ENCODE peak calls at places on chromosomes 5 and 9, in seven cellular contexts. One of them, this sample, is unnamed.

GRCh38 chr5:117769877-117770276 is 1195.3 kb upstream of the SEMA6A start:
- DNase-seq in esophagus squamous epithelium: no peak
- DNase-seq in upper lobe of left lung: no peak
- DNase-seq in IMR-90: no peak
- DNase-seq in tibial nerve: no peak
- DNase-seq in K562: no peak
- DNase-seq in A549: no peak
- DNase-seq in this sample: no peak

GRCh38 chr5:178152491-178153444 is 917 bp downstream of the NHP2 start:
- DNase-seq in esophagus squamous epithelium: no peak
- DNase-seq in K562: no peak
- DNase-seq in IMR-90: peak; percentile 12
- DNase-seq in upper lobe of left lung: no peak
- DNase-seq in A549: no peak
- DNase-seq in tibial nerve: no peak
- DNase-seq in this sample: no peak

GRCh38 chr5:39714036-39714698 is 289.4 kb upstream of the DAB2 start:
- DNase-seq in esophagus squamous epithelium: no peak
- DNase-seq in tibial nerve: peak; percentile 68
- DNase-seq in IMR-90: peak; percentile 68
- DNase-seq in upper lobe of left lung: no peak
- DNase-seq in K562: peak; percentile 24
- DNase-seq in A549: peak; percentile 81
- DNase-seq in this sample: peak; percentile 63

GRCh38 chr9:20683351-20684034 is 566 bp upstream of the FOCAD start:
- DNase-seq in IMR-90: peak; percentile 70
- DNase-seq in A549: peak; percentile 45
- DNase-seq in K562: peak; percentile 18
- DNase-seq in esophagus squamous epithelium: no peak
- DNase-seq in tibial nerve: peak; percentile 76
- DNase-seq in upper lobe of left lung: peak; percentile 53
- DNase-seq in this sample: peak; percentile 92

GRCh38 chr9:105264380-105264779 is 19.9 kb downstream of the SLC44A1 start:
- DNase-seq in A549: no peak
- DNase-seq in IMR-90: no peak
- DNase-seq in K562: no peak
- DNase-seq in upper lobe of left lung: no peak
- DNase-seq in esophagus squamous epithelium: no peak
- DNase-seq in tibial nerve: no peak
- DNase-seq in this sample: no peak

GRCh38 chr9:12712532-12712931 is 19.3 kb downstream of the TYRP1 start:
- DNase-seq in tibial nerve: no peak
- DNase-seq in K562: no peak
- DNase-seq in A549: no peak
- DNase-seq in upper lobe of left lung: no peak
- DNase-seq in IMR-90: no peak
- DNase-seq in esophagus squamous epithelium: no peak
- DNase-seq in this sample: no peak

GRCh38 chr5:33364406-33364805 is 76.4 kb upstream of the TARS1 start:
- DNase-seq in A549: no peak
- DNase-seq in K562: no peak
- DNase-seq in upper lobe of left lung: no peak
- DNase-seq in esophagus squamous epithelium: no peak
- DNase-seq in IMR-90: no peak
- DNase-seq in tibial nerve: no peak
- DNase-seq in this sample: no peak

GRCh38 chr5:178450121-178450631 is 140.0 kb downstream of the COL23A1 start:
- DNase-seq in upper lobe of left lung: peak; percentile 38
- DNase-seq in tibial nerve: no peak
- DNase-seq in A549: no peak
- DNase-seq in K562: peak; percentile 34
- DNase-seq in IMR-90: no peak
- DNase-seq in esophagus squamous epithelium: no peak
- DNase-seq in this sample: peak; percentile 72

GRCh38 chr9:19812194-19812593 is 23.4 kb upstream of the SLC24A2 start:
- DNase-seq in K562: no peak
- DNase-seq in IMR-90: no peak
- DNase-seq in tibial nerve: no peak
- DNase-seq in A549: no peak
- DNase-seq in esophagus squamous epithelium: no peak
- DNase-seq in upper lobe of left lung: no peak
- DNase-seq in this sample: no peak

GRCh38 chr9:93064392-93065124 is 6.1 kb downstream of the SUSD3 start:
- DNase-seq in A549: no peak
- DNase-seq in IMR-90: no peak
- DNase-seq in upper lobe of left lung: peak; percentile 65
- DNase-seq in K562: peak; percentile 36
- DNase-seq in tibial nerve: no peak
- DNase-seq in esophagus squamous epithelium: peak; percentile 22
- DNase-seq in this sample: no peak

GRCh38 chr5:59721741-59722140 is 171.8 kb downstream of the PDE4D start:
- DNase-seq in esophagus squamous epithelium: no peak
- DNase-seq in A549: no peak
- DNase-seq in K562: no peak
- DNase-seq in upper lobe of left lung: no peak
- DNase-seq in IMR-90: no peak
- DNase-seq in tibial nerve: no peak
- DNase-seq in this sample: no peak

GRCh38 chr5:107104774-107105050 is 566.0 kb downstream of the EFNA5 start:
- DNase-seq in IMR-90: no peak
- DNase-seq in A549: peak; percentile 44
- DNase-seq in K562: no peak
- DNase-seq in tibial nerve: no peak
- DNase-seq in upper lobe of left lung: no peak
- DNase-seq in esophagus squamous epithelium: no peak
- DNase-seq in this sample: no peak

GRCh38 chr5:177086918-177087706 is 397 bp downstream of the FGFR4 start:
- DNase-seq in K562: peak; percentile 93
- DNase-seq in upper lobe of left lung: peak; percentile 45
- DNase-seq in A549: peak; percentile 90
- DNase-seq in tibial nerve: no peak
- DNase-seq in esophagus squamous epithelium: no peak
- DNase-seq in IMR-90: no peak
- DNase-seq in this sample: no peak

GRCh38 chr5:150284311-150284710 is 5.3 kb downstream of the CAMK2A start:
- DNase-seq in A549: no peak
- DNase-seq in esophagus squamous epithelium: no peak
- DNase-seq in K562: peak; percentile 53
- DNase-seq in tibial nerve: no peak
- DNase-seq in upper lobe of left lung: no peak
- DNase-seq in IMR-90: no peak
- DNase-seq in this sample: no peak

GRCh38 chr9:18260527-18260926 is 213.4 kb upstream of the ADAMTSL1 start:
- DNase-seq in upper lobe of left lung: no peak
- DNase-seq in tibial nerve: no peak
- DNase-seq in esophagus squamous epithelium: no peak
- DNase-seq in K562: no peak
- DNase-seq in A549: no peak
- DNase-seq in IMR-90: no peak
- DNase-seq in this sample: no peak

GRCh38 chr5:179908528-179908927 is 831 bp upstream of the TBC1D9B start:
- DNase-seq in upper lobe of left lung: no peak
- DNase-seq in A549: no peak
- DNase-seq in tibial nerve: no peak
- DNase-seq in IMR-90: no peak
- DNase-seq in K562: no peak
- DNase-seq in esophagus squamous epithelium: no peak
- DNase-seq in this sample: no peak

GRCh38 chr5:138000102-138000723 is 32.7 kb downstream of the FAM13B start:
- DNase-seq in tibial nerve: no peak
- DNase-seq in upper lobe of left lung: peak; percentile 31
- DNase-seq in esophagus squamous epithelium: no peak
- DNase-seq in A549: peak; percentile 86
- DNase-seq in K562: no peak
- DNase-seq in IMR-90: peak; percentile 66
- DNase-seq in this sample: no peak

GRCh38 chr5:130110333-130110732 is 206.1 kb downstream of the CHSY3 start:
- DNase-seq in K562: no peak
- DNase-seq in tibial nerve: no peak
- DNase-seq in IMR-90: no peak
- DNase-seq in A549: no peak
- DNase-seq in esophagus squamous epithelium: no peak
- DNase-seq in upper lobe of left lung: no peak
- DNase-seq in this sample: no peak

GRCh38 chr5:130104895-130105684 is 200.8 kb downstream of the CHSY3 start:
- DNase-seq in tibial nerve: no peak
- DNase-seq in K562: no peak
- DNase-seq in A549: no peak
- DNase-seq in esophagus squamous epithelium: no peak
- DNase-seq in upper lobe of left lung: no peak
- DNase-seq in IMR-90: peak; percentile 1
- DNase-seq in this sample: no peak

GRCh38 chr5:130111723-130112122 is 207.5 kb downstream of the CHSY3 start:
- DNase-seq in upper lobe of left lung: no peak
- DNase-seq in tibial nerve: no peak
- DNase-seq in K562: no peak
- DNase-seq in A549: no peak
- DNase-seq in esophagus squamous epithelium: no peak
- DNase-seq in IMR-90: no peak
- DNase-seq in this sample: no peak

GRCh38 chr5:130112246-130112645 is 208.0 kb downstream of the CHSY3 start:
- DNase-seq in IMR-90: no peak
- DNase-seq in K562: no peak
- DNase-seq in upper lobe of left lung: no peak
- DNase-seq in esophagus squamous epithelium: no peak
- DNase-seq in A549: no peak
- DNase-seq in tibial nerve: no peak
- DNase-seq in this sample: no peak

DNA sequence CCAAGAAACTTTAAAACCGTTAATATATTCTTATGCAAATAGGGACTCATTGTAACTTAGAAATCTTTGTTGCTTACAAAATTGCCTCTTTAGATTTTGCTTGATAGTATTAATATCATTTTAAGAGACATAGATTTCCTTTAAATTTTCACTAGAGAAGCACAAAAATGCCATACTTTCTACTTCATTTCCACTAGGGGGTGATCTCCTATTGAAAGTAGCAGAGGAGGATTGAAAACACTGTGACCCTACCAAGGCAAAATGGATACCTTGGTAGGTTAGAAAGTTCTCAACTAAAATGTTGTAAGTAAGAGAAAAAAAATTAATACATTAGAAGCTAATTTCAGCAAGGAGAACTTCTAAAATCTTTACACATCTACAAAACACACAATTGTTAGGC is 204.9 kb downstream of the CHSY3 start:
- DNase-seq in esophagus squamous epithelium: no peak
- DNase-seq in K562: no peak
- DNase-seq in IMR-90: peak; percentile 18
- DNase-seq in A549: peak; percentile 50
- DNase-seq in upper lobe of left lung: no peak
- DNase-seq in tibial nerve: no peak
- DNase-seq in this sample: no peak
- TF ChIP-seq CTCF in esophagus squamous epithelium: peak; percentile 33
- TF ChIP-seq CTCF in K562: peak; percentile 27
- TF ChIP-seq CTCF in IMR-90: peak; percentile 46
- TF ChIP-seq CTCF in A549: peak; percentile 76
- TF ChIP-seq CTCF in upper lobe of left lung: peak; percentile 42
- TF ChIP-seq CTCF in tibial nerve: peak; percentile 37
- TF ChIP-seq CTCF in this sample: no peak

DNA sequence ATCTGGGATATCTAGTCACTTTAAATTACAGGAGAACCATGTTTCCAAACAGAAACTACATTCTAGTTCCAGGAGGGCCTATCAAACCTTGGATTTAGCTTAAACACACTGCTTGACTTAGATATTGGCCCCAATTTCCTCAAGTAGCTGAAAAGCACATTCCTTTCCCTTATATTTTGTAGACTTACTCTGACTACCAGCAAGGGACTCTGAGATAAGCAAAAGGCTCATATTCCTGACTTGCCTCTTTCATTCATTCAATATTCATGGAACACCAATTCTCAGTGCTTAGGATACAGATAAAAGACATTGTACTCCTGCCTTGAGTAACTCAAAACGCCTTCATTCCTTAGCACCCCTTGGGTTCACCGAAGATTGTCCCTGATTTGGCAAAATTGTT is 11.8 kb downstream of the NR6A1 start:
- DNase-seq in IMR-90: no peak
- DNase-seq in A549: no peak
- DNase-seq in tibial nerve: no peak
- DNase-seq in esophagus squamous epithelium: no peak
- DNase-seq in upper lobe of left lung: no peak
- DNase-seq in K562: no peak
- DNase-seq in this sample: no peak
- H3K4me3 ChIP-seq in IMR-90: no peak overlapping the region
- H3K4me3 ChIP-seq in A549: no peak overlapping the region
- H3K4me3 ChIP-seq in tibial nerve: no peak overlapping the region
- H3K4me3 ChIP-seq in esophagus squamous epithelium: no peak overlapping the region
- H3K4me3 ChIP-seq in upper lobe of left lung: no peak overlapping the region
- H3K4me3 ChIP-seq in K562: no peak overlapping the region
- H3K4me3 ChIP-seq in this sample: no peak overlapping the region

DNA sequence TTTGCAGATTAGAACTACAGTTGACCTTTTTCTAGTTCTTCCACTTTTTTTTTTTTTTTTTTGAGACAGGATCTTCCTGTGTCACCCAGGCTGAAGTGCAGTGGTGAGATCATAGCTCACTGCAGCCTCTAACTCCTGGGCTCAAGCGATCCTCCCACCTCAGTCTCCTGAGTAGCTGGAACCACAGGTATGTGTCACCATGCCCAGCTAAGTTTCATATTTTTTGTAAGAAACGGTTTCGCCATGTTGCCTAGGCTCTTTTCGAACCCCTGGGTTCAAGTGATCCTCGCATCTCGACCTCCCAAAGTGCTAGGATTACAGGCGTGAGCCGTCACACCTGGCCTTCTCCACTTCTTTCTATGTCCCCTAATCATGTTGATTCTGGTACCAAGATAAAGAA is 39.7 kb upstream of the TNFAIP8 start:
- DNase-seq in K562: no peak
- DNase-seq in A549: no peak
- DNase-seq in IMR-90: no peak
- DNase-seq in esophagus squamous epithelium: no peak
- DNase-seq in upper lobe of left lung: no peak
- DNase-seq in tibial nerve: peak; percentile 1
- DNase-seq in this sample: no peak
- TF ChIP-seq POLR2A in K562: no peak
- TF ChIP-seq POLR2A in A549: no peak
- TF ChIP-seq POLR2A in IMR-90: no peak
- TF ChIP-seq POLR2A in esophagus squamous epithelium: no peak
- TF ChIP-seq POLR2A in upper lobe of left lung: no peak
- TF ChIP-seq POLR2A in tibial nerve: no peak
- TF ChIP-seq POLR2A in this sample: no peak

GRCh38 chr5:42880621-42881020 is 68.9 kb upstream of the SELENOP start:
- DNase-seq in IMR-90: no peak
- DNase-seq in K562: no peak
- DNase-seq in tibial nerve: no peak
- DNase-seq in upper lobe of left lung: no peak
- DNase-seq in A549: no peak
- DNase-seq in esophagus squamous epithelium: no peak
- DNase-seq in this sample: no peak

GRCh38 chr5:42884326-42884725 is 72.6 kb upstream of the SELENOP start:
- DNase-seq in tibial nerve: no peak
- DNase-seq in esophagus squamous epithelium: no peak
- DNase-seq in upper lobe of left lung: no peak
- DNase-seq in IMR-90: no peak
- DNase-seq in K562: no peak
- DNase-seq in A549: no peak
- DNase-seq in this sample: no peak

GRCh38 chr5:42886612-42887011 is 74.9 kb upstream of the SELENOP start:
- DNase-seq in K562: no peak
- DNase-seq in upper lobe of left lung: no peak
- DNase-seq in IMR-90: no peak
- DNase-seq in tibial nerve: no peak
- DNase-seq in esophagus squamous epithelium: no peak
- DNase-seq in A549: no peak
- DNase-seq in this sample: no peak

GRCh38 chr5:42879267-42879666 is 67.6 kb upstream of the SELENOP start:
- DNase-seq in upper lobe of left lung: no peak
- DNase-seq in tibial nerve: no peak
- DNase-seq in A549: no peak
- DNase-seq in esophagus squamous epithelium: no peak
- DNase-seq in K562: no peak
- DNase-seq in IMR-90: no peak
- DNase-seq in this sample: no peak

GRCh38 chr5:42881416-42882109 is 69.9 kb upstream of the SELENOP start:
- DNase-seq in tibial nerve: no peak
- DNase-seq in esophagus squamous epithelium: no peak
- DNase-seq in A549: no peak
- DNase-seq in K562: no peak
- DNase-seq in upper lobe of left lung: no peak
- DNase-seq in IMR-90: no peak
- DNase-seq in this sample: no peak
- TF ChIP-seq CTCF in tibial nerve: no peak
- TF ChIP-seq CTCF in esophagus squamous epithelium: no peak
- TF ChIP-seq CTCF in A549: no peak
- TF ChIP-seq CTCF in K562: no peak
- TF ChIP-seq CTCF in upper lobe of left lung: no peak
- TF ChIP-seq CTCF in IMR-90: no peak
- TF ChIP-seq CTCF in this sample: no peak

This sample was measured in lower leg skin.